ENCODE peak calls at places on chromosomes 12 and 14, in eight cellular contexts. K, U, Q, T, S, I, L and G are unnamed samples.

GRCh38 chr14:21526672-21527319 is 650 bp upstream of the SALL2 start:
- DNase-seq in Q (no peak), T (peak), I (no peak), S (peak), L (no peak), K (no peak), U (no peak), G (no peak)

GRCh38 chr12:88650715-88651114 is 70.4 kb upstream of the KITLG start:
- DNase-seq in K (peak), T (no peak), I (no peak), U (peak), L (no peak), Q (peak), S (no peak), G (no peak)

GRCh38 chr12:13203028-13203922 is 6.7 kb downstream of the EMP1 start:
- DNase-seq in K (no peak), U (no peak), S (peak), Q (no peak), I (no peak), L (peak), T (peak), G (no peak)

GRCh38 chr12:58917699-58918334 is 2.5 kb downstream of the LRIG3 start:
- DNase-seq in I (no peak), Q (no peak), L (peak), T (no peak), K (no peak), S (no peak), U (no peak), G (no peak)

GRCh38 chr12:89874146-89874545 is 165.5 kb upstream of the ATP2B1 start:
- DNase-seq in I (no peak), T (no peak), K (no peak), S (no peak), L (no peak), Q (no peak), U (no peak), G (no peak)

GRCh38 chr12:30440826-30441602 is 254.7 kb downstream of the IPO8 start:
- DNase-seq in L (peak), U (no peak), K (no peak), T (peak), I (no peak), S (no peak), Q (no peak), G (no peak)

GRCh38 chr14:69489495-69489894 is 5.0 kb downstream of the PLEKHD1 start:
- DNase-seq in S (no peak), T (no peak), Q (no peak), L (no peak), K (no peak), I (no peak), U (no peak), G (no peak)

GRCh38 chr14:100904307-100905019 is 941 bp upstream of the RTL1 start:
- DNase-seq in Q (no peak), L (no peak), T (no peak), I (no peak), K (no peak), S (no peak), U (no peak), G (no peak)

GRCh38 chr12:110170535-110171185 is 46.5 kb downstream of the IFT81 start:
- DNase-seq in Q (no peak), U (no peak), L (no peak), I (no peak), S (no peak), T (no peak), K (no peak), G (no peak)

GRCh38 chr14:102697125-102697900 is 79.9 kb upstream of the TRAF3 start:
- DNase-seq in U (no peak), L (peak), Q (no peak), I (no peak), K (no peak), S (no peak), T (no peak), G (no peak)

GRCh38 chr14:61839452-61839851 is 77.2 kb downstream of the SNAPC1 start:
- DNase-seq in Q (peak), U (peak), I (peak), T (no peak), K (no peak), L (no peak), S (no peak), G (no peak)

GRCh38 chr12:121095544-121096198 is 37.0 kb upstream of the P2RX7 start:
- DNase-seq in K (peak), Q (no peak), I (peak), T (peak), U (no peak), L (peak), S (no peak), G (no peak)

GRCh38 chr14:50333010-50333409 is 20.9 kb downstream of the DMAC2L start:
- DNase-seq in S (no peak), U (peak), L (no peak), T (no peak), Q (peak), I (no peak), K (no peak), G (no peak)

GRCh38 chr14:101363880-101364391 is 197.4 kb upstream of the DIO3 start:
- DNase-seq in U (no peak), K (no peak), I (no peak), L (no peak), T (no peak), S (no peak), Q (no peak), G (no peak)

GRCh38 chr12:54998958-54999510 is 14.5 kb upstream of the TESPA1 start:
- DNase-seq in I (no peak), U (no peak), L (no peak), S (no peak), K (no peak), Q (no peak), T (no peak), G (no peak)

GRCh38 chr12:70365398-70365647 is 767 bp upstream of the KCNMB4 start:
- DNase-seq in U (no peak), S (no peak), T (no peak), I (no peak), K (no peak), L (no peak), Q (no peak), G (no peak)

GRCh38 chr12:64833928-64834327 is 9.5 kb downstream of the TBC1D30 start:
- DNase-seq in Q (no peak), U (no peak), K (no peak), I (no peak), T (no peak), S (no peak), L (no peak), G (no peak)

GRCh38 chr12:127355061-127355820 is 911.7 kb upstream of the TMEM132C start:
- DNase-seq in L (peak), U (peak), T (peak), I (no peak), K (peak), S (no peak), Q (no peak), G (no peak)

GRCh38 chr14:95564060-95564459 is 29.2 kb downstream of the GLRX5 start:
- DNase-seq in T (no peak), Q (no peak), K (no peak), S (no peak), L (no peak), I (peak), U (no peak), G (no peak)

GRCh38 chr12:31773867-31774266 is 45.0 kb upstream of the AMN1 start:
- DNase-seq in L (peak), I (no peak), K (no peak), U (no peak), Q (no peak), S (no peak), T (no peak), G (peak)

GRCh38 chr12:115404761-115405470 is 720.9 kb upstream of the TBX3 start:
- DNase-seq in T (no peak), L (no peak), Q (peak), U (peak), S (no peak), I (peak), K (peak), G (peak)

GRCh38 chr12:115464008-115464672 is 780.2 kb upstream of the TBX3 start:
- DNase-seq in L (no peak), I (no peak), Q (no peak), T (no peak), S (no peak), K (no peak), U (no peak), G (no peak)

GRCh38 chr14:68458840-68459469 is 333.9 kb downstream of the ZFP36L1 start:
- DNase-seq in K (peak), S (no peak), U (peak), I (peak), L (no peak), T (peak), Q (peak), G (peak)

GRCh38 chr12:104419717-104420116 is 37.0 kb upstream of the CHST11 start:
- DNase-seq in I (no peak), Q (no peak), T (no peak), L (no peak), U (no peak), S (no peak), K (no peak), G (no peak)

GRCh38 chr14:63939006-63939270 is 86.1 kb downstream of the SYNE2 start:
- DNase-seq in Q (no peak), S (no peak), T (no peak), L (no peak), I (no peak), U (no peak), K (no peak), G (no peak)

GRCh38 chr12:88495031-88495430 is 85.2 kb downstream of the KITLG start:
- DNase-seq in I (no peak), T (no peak), L (no peak), K (no peak), S (no peak), Q (no peak), U (no peak), G (no peak)

GRCh38 chr12:48183091-48183875 is at the start of gene CCDC184:
- DNase-seq in S (no peak), Q (no peak), U (peak), L (peak), K (no peak), I (no peak), T (peak), G (no peak)

GRCh38 chr14:77988966-77989365 is 181.2 kb upstream of the NRXN3 start:
- DNase-seq in U (peak), K (no peak), L (no peak), Q (peak), I (peak), S (no peak), T (peak), G (no peak)

GRCh38 chr14:28676481-28676880 is 90.1 kb upstream of the FOXG1 start:
- DNase-seq in S (no peak), I (no peak), K (no peak), L (peak), Q (no peak), U (no peak), T (no peak), G (peak)

GRCh38 chr12:109617496-109617895 is 43.9 kb downstream of the MVK start:
- DNase-seq in U (no peak), L (no peak), I (no peak), S (no peak), K (no peak), T (no peak), Q (no peak), G (no peak)

GRCh38 chr12:41293011-41293410 is 104.9 kb downstream of the PDZRN4 start:
- DNase-seq in T (no peak), S (no peak), K (no peak), I (no peak), U (no peak), L (no peak), Q (no peak), G (no peak)

GRCh38 chr14:71555654-71556559 is 376.3 kb upstream of the RGS6 start:
- DNase-seq in L (peak), S (no peak), Q (no peak), T (no peak), K (no peak), U (no peak), I (no peak), G (no peak)

DNA sequence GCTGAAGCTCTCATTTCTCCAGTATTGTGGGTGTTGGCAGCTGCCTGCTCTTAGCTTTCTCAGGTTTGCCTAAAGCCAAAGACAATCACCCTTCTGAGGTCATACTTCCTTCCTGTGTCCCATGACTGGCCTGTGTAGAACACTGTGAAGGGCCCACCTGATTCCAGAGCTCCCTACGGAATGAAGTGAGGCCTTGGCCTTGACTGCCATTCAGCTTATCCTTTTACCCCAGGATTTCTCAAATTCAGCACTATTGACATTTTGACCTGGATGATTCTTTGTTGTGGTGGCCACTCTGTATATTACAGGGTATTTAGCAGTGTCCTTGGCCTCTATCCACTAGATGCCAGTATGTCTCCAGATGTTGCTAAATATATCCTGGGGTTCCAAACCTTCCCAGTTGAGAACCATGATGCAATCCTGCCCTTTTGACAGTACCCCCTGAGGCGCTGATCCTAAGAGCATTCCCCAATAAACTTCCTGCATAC is 112.3 kb upstream of the KRR1 start:
- DNase-seq in L (no peak), T (no peak), Q (no peak), U (peak), K (no peak), S (no peak), I (no peak), G (no peak)
- TF ChIP-seq CTCF in L (no peak), T (no peak), Q (peak), U (peak), K (peak), S (no peak), I (no peak), G (peak)

GRCh38 chr14:105200074-105200473 is 19.0 kb upstream of the NUDT14 start:
- DNase-seq in T (no peak), L (peak), I (no peak), K (no peak), U (no peak), Q (no peak), S (no peak), G (no peak)

GRCh38 chr14:105203057-105203494 is 22.0 kb upstream of the NUDT14 start:
- DNase-seq in L (peak), U (peak), Q (no peak), T (peak), K (peak), I (peak), S (peak), G (no peak)

GRCh38 chr14:105201928-105202513 is 20.9 kb upstream of the NUDT14 start:
- DNase-seq in Q (no peak), I (no peak), K (no peak), T (no peak), U (no peak), L (peak), S (no peak), G (no peak)

GRCh38 chr14:105200641-105201040 is 19.5 kb upstream of the NUDT14 start:
- DNase-seq in I (no peak), K (no peak), T (no peak), S (no peak), L (no peak), U (no peak), Q (no peak), G (no peak)

GRCh38 chr14:105201156-105201927 is 20.2 kb upstream of the NUDT14 start:
- DNase-seq in K (no peak), I (no peak), T (no peak), L (no peak), S (no peak), U (no peak), Q (no peak), G (no peak)
- TF ChIP-seq CTCF in K (no peak), I (no peak), T (peak), L (peak), S (no peak), U (peak), Q (no peak), G (peak)

DNA sequence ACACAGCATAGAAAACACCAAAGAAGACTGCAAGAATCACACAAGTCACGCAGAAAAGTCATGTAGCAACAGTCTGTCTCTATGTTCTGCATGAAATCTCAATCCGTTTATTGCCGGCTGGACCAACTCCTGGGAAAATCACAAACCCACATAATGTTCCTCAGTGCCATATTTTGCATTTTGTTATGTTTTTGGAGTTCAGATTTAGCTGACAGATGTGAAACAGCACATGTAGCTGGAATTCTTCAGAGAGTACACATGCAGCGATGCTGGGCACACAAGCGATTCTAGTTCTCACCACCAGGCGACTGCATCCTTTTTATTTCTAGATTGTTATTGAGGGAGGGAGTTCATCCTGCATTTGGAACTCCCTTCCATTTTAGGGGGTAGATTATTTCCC is 193.2 kb downstream of the APAF1 start:
- DNase-seq in S (no peak), Q (no peak), I (peak), L (no peak), T (no peak), U (no peak), K (no peak), G (no peak)
- TF ChIP-seq CTCF in S (peak), Q (peak), I (peak), L (peak), T (peak), U (peak), K (peak), G (peak)

DNA sequence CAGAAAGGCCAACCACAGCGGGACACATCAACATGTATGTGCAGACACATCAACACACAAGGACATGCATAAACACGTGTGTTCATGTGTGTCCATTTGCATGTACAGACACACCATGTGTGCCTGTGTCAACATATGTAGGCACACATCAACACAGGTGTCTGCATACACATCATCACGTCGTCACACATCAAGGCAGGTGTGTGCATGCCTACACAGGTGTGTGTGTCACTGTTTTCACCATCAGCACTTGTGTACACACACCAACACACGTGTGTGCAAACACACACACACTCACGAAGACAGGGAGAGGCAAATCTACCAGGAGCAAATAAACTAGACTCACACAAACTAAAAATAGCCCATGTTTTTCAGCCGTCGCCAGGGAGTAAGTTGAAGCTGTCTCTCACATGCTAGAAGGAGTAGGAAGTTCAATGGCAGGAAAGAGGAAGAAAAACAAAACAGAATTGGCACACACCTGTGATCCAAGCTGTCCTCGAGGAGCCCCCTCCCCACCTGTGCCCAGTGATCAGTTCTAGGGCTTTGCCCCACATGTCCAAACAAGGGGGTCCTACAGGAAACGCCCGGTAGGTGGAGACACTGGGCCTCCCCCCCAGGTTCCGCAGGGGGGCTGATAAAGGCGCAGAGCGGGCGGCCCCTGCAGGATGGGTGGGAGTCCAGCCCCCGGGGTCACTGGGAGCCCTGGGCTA is 7.4 kb downstream of the SCARB1 start:
- DNase-seq in Q (no peak), T (no peak), K (no peak), U (no peak), I (no peak), L (no peak), S (no peak), G (no peak)
- TF ChIP-seq CTCF in Q (no peak), T (no peak), K (no peak), U (peak), I (no peak), L (peak), S (peak), G (peak)

GRCh38 chr14:36605506-36605857 is 23.1 kb upstream of the NKX2-8 start:
- DNase-seq in K (no peak), T (no peak), Q (no peak), S (no peak), U (no peak), I (no peak), L (no peak), G (no peak)
- TF ChIP-seq CTCF in K (peak), T (no peak), Q (peak), S (no peak), U (no peak), I (no peak), L (no peak), G (no peak)